ENCODE peak calls at places on chromosome 22, in seven cellular contexts. One of them, this sample, is unnamed.
A peak's percentile ranks its signal among the peaks of the same experiment; 100 is the strongest.

GRCh38 chr22:41947181-41948080 is 479 bp upstream of the CENPM start:
- DNase-seq in transverse colon: no peak
- DNase-seq in omental fat pad: no peak
- DNase-seq in upper lobe of right lung: no peak
- DNase-seq in choroid plexus epithelial cell: no peak
- DNase-seq in IMR-90: no peak
- DNase-seq in pancreas: no peak
- DNase-seq in this sample: no peak

GRCh38 chr22:19795617-19796008 is 35.0 kb downstream of the TBX1 start:
- DNase-seq in upper lobe of right lung: no peak
- DNase-seq in omental fat pad: no peak
- DNase-seq in IMR-90: peak; percentile 34
- DNase-seq in transverse colon: no peak
- DNase-seq in pancreas: no peak
- DNase-seq in choroid plexus epithelial cell: no peak
- DNase-seq in this sample: peak; percentile 13

GRCh38 chr22:39681038-39681861 is 110.7 kb downstream of the CACNA1I start:
- DNase-seq in omental fat pad: no peak
- DNase-seq in upper lobe of right lung: no peak
- DNase-seq in IMR-90: no peak
- DNase-seq in transverse colon: no peak
- DNase-seq in choroid plexus epithelial cell: peak; percentile 4
- DNase-seq in pancreas: no peak
- DNase-seq in this sample: no peak

GRCh38 chr22:46054091-46054877 is 77.3 kb upstream of the WNT7B start:
- DNase-seq in omental fat pad: peak; percentile 25
- DNase-seq in upper lobe of right lung: no peak
- DNase-seq in choroid plexus epithelial cell: peak; percentile 83
- DNase-seq in IMR-90: peak; percentile 45
- DNase-seq in pancreas: peak; percentile 63
- DNase-seq in transverse colon: peak; percentile 70
- DNase-seq in this sample: peak; percentile 64

GRCh38 chr22:38570841-38571364 is 920 bp upstream of the DMC1 start:
- DNase-seq in IMR-90: peak; percentile 17
- DNase-seq in choroid plexus epithelial cell: peak; percentile 36
- DNase-seq in omental fat pad: no peak
- DNase-seq in pancreas: peak; percentile 41
- DNase-seq in transverse colon: peak; percentile 36
- DNase-seq in upper lobe of right lung: no peak
- DNase-seq in this sample: peak; percentile 25

GRCh38 chr22:43782448-43782847 is 29.7 kb downstream of the EFCAB6 start:
- DNase-seq in pancreas: no peak
- DNase-seq in omental fat pad: no peak
- DNase-seq in IMR-90: peak; percentile 40
- DNase-seq in choroid plexus epithelial cell: no peak
- DNase-seq in transverse colon: no peak
- DNase-seq in upper lobe of right lung: no peak
- DNase-seq in this sample: no peak

GRCh38 chr22:24051568-24051967 is 40.5 kb downstream of the CABIN1 start:
- DNase-seq in omental fat pad: no peak
- DNase-seq in transverse colon: no peak
- DNase-seq in upper lobe of right lung: no peak
- DNase-seq in choroid plexus epithelial cell: no peak
- DNase-seq in pancreas: no peak
- DNase-seq in IMR-90: no peak
- DNase-seq in this sample: no peak

GRCh38 chr22:45008853-45009751 is 703 bp downstream of the PHF21B start:
- DNase-seq in pancreas: no peak
- DNase-seq in choroid plexus epithelial cell: peak; percentile 9
- DNase-seq in transverse colon: no peak
- DNase-seq in IMR-90: no peak
- DNase-seq in omental fat pad: no peak
- DNase-seq in upper lobe of right lung: no peak
- DNase-seq in this sample: no peak

GRCh38 chr22:41598081-41598480 is 8.4 kb upstream of the PMM1 start:
- DNase-seq in omental fat pad: no peak
- DNase-seq in IMR-90: peak; percentile 88
- DNase-seq in transverse colon: no peak
- DNase-seq in upper lobe of right lung: peak; percentile 21
- DNase-seq in choroid plexus epithelial cell: peak; percentile 87
- DNase-seq in pancreas: no peak
- DNase-seq in this sample: peak; percentile 90

GRCh38 chr22:17969732-17970131 is 54.6 kb downstream of the MICAL3 start:
- DNase-seq in omental fat pad: no peak
- DNase-seq in pancreas: no peak
- DNase-seq in upper lobe of right lung: no peak
- DNase-seq in transverse colon: no peak
- DNase-seq in choroid plexus epithelial cell: peak; percentile 96
- DNase-seq in IMR-90: peak; percentile 99
- DNase-seq in this sample: peak; percentile 92

GRCh38 chr22:39277135-39277607 is 32.4 kb upstream of the PDGFB start:
- DNase-seq in upper lobe of right lung: no peak
- DNase-seq in choroid plexus epithelial cell: peak; percentile 82
- DNase-seq in omental fat pad: no peak
- DNase-seq in pancreas: no peak
- DNase-seq in transverse colon: no peak
- DNase-seq in IMR-90: peak; percentile 92
- DNase-seq in this sample: peak; percentile 88

GRCh38 chr22:48105254-48105653 is 1342.8 kb downstream of the TBC1D22A start:
- DNase-seq in upper lobe of right lung: no peak
- DNase-seq in omental fat pad: no peak
- DNase-seq in pancreas: no peak
- DNase-seq in transverse colon: no peak
- DNase-seq in IMR-90: no peak
- DNase-seq in choroid plexus epithelial cell: no peak
- DNase-seq in this sample: no peak

GRCh38 chr22:36463783-36464184 is 17.7 kb downstream of the TXN2 start:
- DNase-seq in choroid plexus epithelial cell: no peak
- DNase-seq in upper lobe of right lung: peak; percentile 77
- DNase-seq in omental fat pad: no peak
- DNase-seq in IMR-90: no peak
- DNase-seq in pancreas: no peak
- DNase-seq in transverse colon: no peak
- DNase-seq in this sample: no peak

GRCh38 chr22:44026630-44027511 is 2.8 kb downstream of the PARVB start:
- DNase-seq in IMR-90: peak; percentile 63
- DNase-seq in omental fat pad: peak; percentile 41
- DNase-seq in pancreas: no peak
- DNase-seq in transverse colon: peak; percentile 87
- DNase-seq in upper lobe of right lung: peak; percentile 88
- DNase-seq in choroid plexus epithelial cell: peak; percentile 50
- DNase-seq in this sample: no peak

GRCh38 chr22:42793848-42794405 is 63.1 kb downstream of the ARFGAP3 start:
- DNase-seq in choroid plexus epithelial cell: no peak
- DNase-seq in upper lobe of right lung: peak; percentile 52
- DNase-seq in pancreas: no peak
- DNase-seq in IMR-90: no peak
- DNase-seq in omental fat pad: no peak
- DNase-seq in transverse colon: no peak
- DNase-seq in this sample: no peak

GRCh38 chr22:41917906-41918791 is 3.3 kb upstream of the SHISA8 start:
- DNase-seq in choroid plexus epithelial cell: peak; percentile 75
- DNase-seq in pancreas: no peak
- DNase-seq in transverse colon: peak; percentile 64
- DNase-seq in IMR-90: peak; percentile 63
- DNase-seq in omental fat pad: no peak
- DNase-seq in upper lobe of right lung: no peak
- DNase-seq in this sample: no peak

GRCh38 chr22:46634011-46634699 is 14.0 kb downstream of the GRAMD4 start:
- DNase-seq in choroid plexus epithelial cell: no peak
- DNase-seq in pancreas: peak; percentile 26
- DNase-seq in upper lobe of right lung: no peak
- DNase-seq in IMR-90: no peak
- DNase-seq in transverse colon: no peak
- DNase-seq in omental fat pad: no peak
- DNase-seq in this sample: no peak

GRCh38 chr22:43376765-43377485 is 33.8 kb upstream of the SCUBE1 start:
- DNase-seq in IMR-90: no peak
- DNase-seq in transverse colon: peak; percentile 15
- DNase-seq in omental fat pad: no peak
- DNase-seq in pancreas: no peak
- DNase-seq in upper lobe of right lung: no peak
- DNase-seq in choroid plexus epithelial cell: peak; percentile 24
- DNase-seq in this sample: no peak

GRCh38 chr22:23158516-23159286 is 13.4 kb downstream of the RAB36 start:
- DNase-seq in choroid plexus epithelial cell: no peak
- DNase-seq in IMR-90: no peak
- DNase-seq in transverse colon: no peak
- DNase-seq in upper lobe of right lung: no peak
- DNase-seq in pancreas: no peak
- DNase-seq in omental fat pad: no peak
- DNase-seq in this sample: no peak

DNA sequence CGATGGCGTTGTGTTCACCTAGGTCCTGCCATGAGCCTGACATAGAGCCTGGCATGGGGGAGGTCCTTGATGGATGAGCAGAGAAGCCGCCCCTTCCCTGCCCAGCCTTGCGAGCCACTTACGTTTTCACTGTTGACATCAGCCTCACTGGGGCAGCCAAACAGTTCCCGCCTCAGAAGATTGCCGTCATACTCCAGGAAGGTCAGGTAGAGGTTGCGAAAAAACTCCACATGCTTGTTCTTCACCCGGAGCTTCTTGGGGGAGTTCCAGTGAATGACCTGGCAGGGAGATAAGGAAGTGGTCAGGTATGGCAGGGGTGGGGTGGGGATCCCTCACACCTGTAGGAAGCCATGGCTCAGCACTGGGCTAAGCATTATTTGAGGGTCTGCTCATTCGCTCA is 279.3 kb upstream of the SYN3 start:
- DNase-seq in choroid plexus epithelial cell: no peak
- DNase-seq in omental fat pad: no peak
- DNase-seq in transverse colon: peak; percentile 44
- DNase-seq in upper lobe of right lung: no peak
- DNase-seq in pancreas: peak; percentile 22
- DNase-seq in IMR-90: no peak
- DNase-seq in this sample: no peak
- TF ChIP-seq CTCF in choroid plexus epithelial cell: no peak
- TF ChIP-seq CTCF in omental fat pad: no peak
- TF ChIP-seq CTCF in transverse colon: no peak
- TF ChIP-seq CTCF in upper lobe of right lung: no peak
- TF ChIP-seq CTCF in pancreas: no peak
- TF ChIP-seq CTCF in IMR-90: no peak
- TF ChIP-seq CTCF in this sample: no peak

GRCh38 chr22:21641417-21641794 is 696 bp upstream of the SDF2L1 start:
- DNase-seq in upper lobe of right lung: peak; percentile 79
- DNase-seq in IMR-90: peak; percentile 55
- DNase-seq in choroid plexus epithelial cell: peak; percentile 55
- DNase-seq in pancreas: no peak
- DNase-seq in transverse colon: peak; percentile 54
- DNase-seq in omental fat pad: no peak
- DNase-seq in this sample: peak; percentile 51

GRCh38 chr22:21641795-21642583 is at the start of gene SDF2L1:
- DNase-seq in pancreas: peak; percentile 98
- DNase-seq in upper lobe of right lung: peak; percentile 99
- DNase-seq in transverse colon: peak; percentile 99
- DNase-seq in choroid plexus epithelial cell: peak; percentile 99
- DNase-seq in omental fat pad: peak; percentile 86
- DNase-seq in IMR-90: peak; percentile 99
- DNase-seq in this sample: peak; percentile 98

GRCh38 chr22:21643533-21644357 is 1.6 kb downstream of the SDF2L1 start:
- DNase-seq in upper lobe of right lung: no peak
- DNase-seq in omental fat pad: no peak
- DNase-seq in IMR-90: no peak
- DNase-seq in choroid plexus epithelial cell: no peak
- DNase-seq in pancreas: no peak
- DNase-seq in transverse colon: no peak
- DNase-seq in this sample: no peak

GRCh38 chr22:21640810-21641209 is 1.3 kb upstream of the SDF2L1 start:
- DNase-seq in pancreas: no peak
- DNase-seq in transverse colon: no peak
- DNase-seq in IMR-90: no peak
- DNase-seq in omental fat pad: no peak
- DNase-seq in upper lobe of right lung: no peak
- DNase-seq in choroid plexus epithelial cell: no peak
- DNase-seq in this sample: no peak

GRCh38 chr22:21642584-21643448 is 714 bp downstream of the SDF2L1 start:
- DNase-seq in upper lobe of right lung: peak; percentile 75
- DNase-seq in choroid plexus epithelial cell: peak; percentile 65
- DNase-seq in omental fat pad: no peak
- DNase-seq in IMR-90: peak; percentile 44
- DNase-seq in pancreas: peak; percentile 67
- DNase-seq in transverse colon: peak; percentile 71
- DNase-seq in this sample: peak; percentile 45
- TF ChIP-seq CTCF in upper lobe of right lung: peak; percentile 56
- TF ChIP-seq CTCF in choroid plexus epithelial cell: peak; percentile 75
- TF ChIP-seq CTCF in omental fat pad: no peak
- TF ChIP-seq CTCF in IMR-90: peak; percentile 62
- TF ChIP-seq CTCF in pancreas: peak; percentile 17
- TF ChIP-seq CTCF in transverse colon: peak; percentile 47
- TF ChIP-seq CTCF in this sample: peak; percentile 76

GRCh38 chr22:31836010-31836409 is 82.2 kb downstream of the DEPDC5 start:
- DNase-seq in IMR-90: no peak
- DNase-seq in omental fat pad: no peak
- DNase-seq in transverse colon: no peak
- DNase-seq in upper lobe of right lung: no peak
- DNase-seq in choroid plexus epithelial cell: no peak
- DNase-seq in pancreas: no peak
- DNase-seq in this sample: no peak
- TF ChIP-seq CTCF in IMR-90: no peak
- TF ChIP-seq CTCF in omental fat pad: no peak
- TF ChIP-seq CTCF in transverse colon: no peak
- TF ChIP-seq CTCF in upper lobe of right lung: no peak
- TF ChIP-seq CTCF in choroid plexus epithelial cell: peak; percentile 29
- TF ChIP-seq CTCF in pancreas: no peak
- TF ChIP-seq CTCF in this sample: peak; percentile 21

GRCh38 chr22:28937206-28938025 is 54.0 kb downstream of the ZNRF3 start:
- DNase-seq in pancreas: no peak
- DNase-seq in IMR-90: no peak
- DNase-seq in choroid plexus epithelial cell: no peak
- DNase-seq in upper lobe of right lung: no peak
- DNase-seq in omental fat pad: no peak
- DNase-seq in transverse colon: no peak
- DNase-seq in this sample: no peak

GRCh38 chr22:28934026-28934425 is 50.7 kb downstream of the ZNRF3 start:
- DNase-seq in transverse colon: no peak
- DNase-seq in IMR-90: no peak
- DNase-seq in upper lobe of right lung: no peak
- DNase-seq in omental fat pad: no peak
- DNase-seq in choroid plexus epithelial cell: no peak
- DNase-seq in pancreas: no peak
- DNase-seq in this sample: no peak

GRCh38 chr22:28936200-28936599 is 52.8 kb downstream of the ZNRF3 start:
- DNase-seq in transverse colon: no peak
- DNase-seq in choroid plexus epithelial cell: no peak
- DNase-seq in IMR-90: no peak
- DNase-seq in omental fat pad: no peak
- DNase-seq in pancreas: no peak
- DNase-seq in upper lobe of right lung: no peak
- DNase-seq in this sample: no peak

GRCh38 chr22:28935140-28935539 is 51.8 kb downstream of the ZNRF3 start:
- DNase-seq in omental fat pad: no peak
- DNase-seq in pancreas: no peak
- DNase-seq in choroid plexus epithelial cell: no peak
- DNase-seq in upper lobe of right lung: no peak
- DNase-seq in IMR-90: no peak
- DNase-seq in transverse colon: no peak
- DNase-seq in this sample: no peak

DNA sequence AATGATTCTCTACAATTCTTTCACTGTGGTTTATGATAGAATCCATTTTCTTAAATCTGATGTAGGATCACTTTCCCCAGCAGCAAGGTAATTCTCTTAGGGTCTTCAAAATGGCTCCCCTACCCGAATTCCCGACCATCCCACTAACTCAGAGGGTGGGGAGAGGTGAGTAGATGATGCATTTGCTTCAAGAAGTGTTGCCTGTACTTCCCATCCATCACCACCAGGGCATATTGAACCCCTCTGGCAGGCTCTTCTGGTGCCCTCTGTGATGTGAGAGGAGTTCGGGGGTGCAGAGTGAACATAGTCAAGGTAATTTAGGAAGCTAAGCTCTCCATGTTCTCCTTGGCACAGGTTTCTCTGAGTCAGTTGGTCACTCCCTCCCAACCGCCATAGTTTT is 52.3 kb downstream of the ZNRF3 start:
- DNase-seq in omental fat pad: no peak
- DNase-seq in choroid plexus epithelial cell: no peak
- DNase-seq in pancreas: no peak
- DNase-seq in transverse colon: no peak
- DNase-seq in upper lobe of right lung: no peak
- DNase-seq in IMR-90: no peak
- DNase-seq in this sample: no peak
- TF ChIP-seq CTCF in omental fat pad: no peak
- TF ChIP-seq CTCF in choroid plexus epithelial cell: peak; percentile 44
- TF ChIP-seq CTCF in pancreas: no peak
- TF ChIP-seq CTCF in transverse colon: peak; percentile 12
- TF ChIP-seq CTCF in upper lobe of right lung: peak; percentile 20
- TF ChIP-seq CTCF in IMR-90: no peak
- TF ChIP-seq CTCF in this sample: peak; percentile 67